ENCODE peak calls at places on chromosomes 16 and 17, in four cellular contexts. W is COR-L47; I is effector memory CD4-positive, alpha-beta T cell; K is GM13976. F is an unnamed sample.

GRCh38 chr17:6488008-6488539 is 43.8 kb downstream of the PIMREG start:
- DNase-seq in K (no peak), W (no peak), I (no peak), F (no peak)

GRCh38 chr16:72285728-72286127 is 113.8 kb upstream of the PMFBP1 start:
- DNase-seq in K (no peak), W (no peak), I (no peak), F (no peak)

GRCh38 chr17:81512984-81513668 is 527 bp upstream of the ACTG1 start:
- DNase-seq in I (peak), K (peak), W (peak), F (peak)

GRCh38 chr16:15827299-15827698 is 29.5 kb downstream of the MYH11 start:
- DNase-seq in W (no peak), I (no peak), K (no peak), F (no peak)

GRCh38 chr17:3027786-3028532 is 35.4 kb downstream of the OR1D5 start:
- DNase-seq in W (no peak), K (no peak), I (no peak), F (no peak)

GRCh38 chr16:86843812-86844211 is 265.5 kb downstream of the FOXL1 start:
- DNase-seq in K (no peak), W (no peak), I (no peak), F (no peak)

GRCh38 chr16:2194852-2195315 is 1.5 kb downstream of the CASKIN1 start:
- DNase-seq in K (peak), W (peak), I (peak), F (peak)

GRCh38 chr17:1087381-1088241 is 90.7 kb downstream of the TIMM22 start:
- DNase-seq in K (no peak), W (peak), I (no peak), F (peak)

GRCh38 chr17:21352981-21353265 is 23.2 kb upstream of the KCNJ12 start:
- DNase-seq in W (no peak), I (no peak), K (no peak), F (no peak)

GRCh38 chr17:76296889-76297288 is 11.2 kb downstream of the QRICH2 start:
- DNase-seq in I (no peak), W (no peak), K (no peak), F (no peak)

GRCh38 chr16:18048858-18049257 is 287.7 kb downstream of the NPIPA8 start:
- DNase-seq in I (no peak), W (no peak), K (no peak), F (no peak)

GRCh38 chr16:49352923-49353322 is 20.7 kb upstream of the C16orf78 start:
- DNase-seq in I (no peak), K (no peak), W (peak), F (peak)

GRCh38 chr17:14080847-14081251 is 11.5 kb downstream of the COX10 start:
- DNase-seq in W (no peak), K (no peak), I (no peak), F (peak)

GRCh38 chr16:3465911-3466584 is 22.6 kb downstream of the NAA60 start:
- DNase-seq in K (no peak), W (no peak), I (no peak), F (no peak)

GRCh38 chr17:10033982-10034381 is 128.9 kb upstream of the RCVRN start:
- DNase-seq in I (no peak), K (no peak), W (no peak), F (no peak)

GRCh38 chr17:77372444-77373297 is 231.9 kb downstream of the SEC14L1 start:
- DNase-seq in I (peak), K (peak), W (peak), F (peak)

GRCh38 chr16:12188674-12189249 is 212.2 kb downstream of the SNX29 start:
- DNase-seq in I (no peak), W (no peak), K (no peak), F (no peak)

GRCh38 chr17:2412561-2413021 is 11.7 kb upstream of the MNT start:
- DNase-seq in W (no peak), I (no peak), K (no peak), F (no peak)

GRCh38 chr17:67068999-67069398 is 24.6 kb downstream of the CACNG1 start:
- DNase-seq in K (no peak), W (no peak), I (no peak), F (no peak)

GRCh38 chr17:69466905-69467630 is 52.6 kb downstream of the MAP2K6 start:
- DNase-seq in W (no peak), K (no peak), I (no peak), F (no peak)

GRCh38 chr16:31181102-31181830 is 1.3 kb downstream of the FUS start:
- DNase-seq in I (peak), K (no peak), W (no peak), F (no peak)

GRCh38 chr16:81571592-81572230 is 127.1 kb downstream of the CMIP start:
- DNase-seq in K (no peak), W (no peak), I (no peak), F (no peak)

GRCh38 chr16:27208081-27208692 is 4.9 kb downstream of the KDM8 start:
- DNase-seq in K (no peak), I (no peak), W (no peak), F (no peak)

GRCh38 chr16:23124315-23124714 is 24.9 kb downstream of the USP31 start:
- DNase-seq in K (no peak), I (no peak), W (no peak), F (no peak)

GRCh38 chr16:2529061-2529931 is 1.9 kb downstream of the CEMP1 start:
- DNase-seq in W (no peak), K (no peak), I (no peak), F (no peak)

GRCh38 chr17:47275245-47275984 is 21.8 kb downstream of the ITGB3 start:
- DNase-seq in I (no peak), W (no peak), K (no peak), F (peak)

GRCh38 chr17:63783522-63783921 is 9.6 kb downstream of the DDX42 start:
- DNase-seq in W (no peak), I (no peak), K (no peak), F (no peak)

GRCh38 chr16:1346422-1347285 is 5.0 kb downstream of the TSR3 start:
- DNase-seq in W (no peak), I (no peak), K (no peak), F (no peak)

GRCh38 chr17:8409966-8410881 is 12.6 kb upstream of the RNF222 start:
- DNase-seq in K (peak), I (peak), W (peak), F (peak)

GRCh38 chr16:72739577-72739976 is 308.4 kb downstream of the ZFHX3 start:
- DNase-seq in I (no peak), K (no peak), W (no peak), F (no peak)

GRCh38 chr17:17780941-17781590 is 55.7 kb downstream of the SREBF1 start:
- DNase-seq in K (no peak), W (peak), I (no peak), F (peak)

GRCh38 chr16:35525979-35526590 is 2066.7 kb downstream of the TP53TG3F start:
- DNase-seq in I (no peak), K (no peak), W (no peak), F (no peak)

GRCh38 chr17:30336369-30337171 is 2.7 kb upstream of the TMIGD1 start:
- DNase-seq in W (peak), I (peak), K (peak), F (peak)

GRCh38 chr16:51994597-51994996 is 552.3 kb downstream of the TOX3 start:
- DNase-seq in K (no peak), W (peak), I (no peak), F (peak)

GRCh38 chr17:45364531-45365390 is 47.9 kb upstream of the MAP3K14 start:
- DNase-seq in W (peak), I (no peak), K (no peak), F (peak)

GRCh38 chr16:22770866-22771265 is 43.1 kb upstream of the HS3ST2 start:
- DNase-seq in I (no peak), K (no peak), W (no peak), F (no peak)

GRCh38 chr16:88922114-88922825 is 54.7 kb downstream of the CBFA2T3 start:
- DNase-seq in I (no peak), K (no peak), W (no peak), F (no peak)

GRCh38 chr16:85310868-85311585 is 198.8 kb upstream of the CIBAR2 start:
- DNase-seq in K (peak), W (no peak), I (no peak), F (no peak)

GRCh38 chr17:27980035-27980434 is 62.4 kb upstream of the NLK start:
- DNase-seq in K (no peak), I (no peak), W (no peak), F (no peak)

GRCh38 chr16:21084631-21085235 is 65.9 kb downstream of the DNAH3 start:
- DNase-seq in K (no peak), I (no peak), W (no peak), F (no peak)